ENCODE peak calls at places on chromosomes 13 and 19, in four cellular contexts. One of them, this sample, is unnamed.

GRCh38 chr13:39496487-39496998 is 106.5 kb downstream of the LHFPL6 start:
- DNase-seq in GM23338: no peak
- DNase-seq in RWPE1: no peak
- DNase-seq in WTC11: no peak
- DNase-seq in this sample: no peak

GRCh38 chr13:62375653-62376052 is 960.0 kb upstream of the PCDH20 start:
- DNase-seq in RWPE1: no peak
- DNase-seq in WTC11: no peak
- DNase-seq in GM23338: no peak
- DNase-seq in this sample: no peak

GRCh38 chr13:97199451-97199850 is 22.7 kb upstream of the MBNL2 start:
- DNase-seq in GM23338: no peak
- DNase-seq in RWPE1: no peak
- DNase-seq in WTC11: no peak
- DNase-seq in this sample: no peak

GRCh38 chr19:39170398-39171231 is 26.1 kb upstream of the NCCRP1 start:
- DNase-seq in RWPE1: no peak
- DNase-seq in WTC11: no peak
- DNase-seq in GM23338: no peak
- DNase-seq in this sample: no peak

GRCh38 chr19:29596080-29596479 is 10.0 kb upstream of the POP4 start:
- DNase-seq in WTC11: no peak
- DNase-seq in RWPE1: no peak
- DNase-seq in GM23338: no peak
- DNase-seq in this sample: no peak

GRCh38 chr19:55071913-55072312 is 3.8 kb upstream of the EPS8L1 start:
- DNase-seq in GM23338: no peak
- DNase-seq in WTC11: no peak
- DNase-seq in RWPE1: no peak
- DNase-seq in this sample: no peak

GRCh38 chr13:33260168-33261098 is 25.1 kb downstream of the STARD13 start:
- DNase-seq in WTC11: no peak
- DNase-seq in RWPE1: no peak
- DNase-seq in GM23338: no peak
- DNase-seq in this sample: no peak

GRCh38 chr19:29806098-29806866 is 5.5 kb upstream of the CCNE1 start:
- DNase-seq in GM23338: peak
- DNase-seq in WTC11: peak
- DNase-seq in RWPE1: no peak
- DNase-seq in this sample: no peak

GRCh38 chr19:6616011-6616410 is 25.1 kb upstream of the CD70 start:
- DNase-seq in WTC11: no peak
- DNase-seq in GM23338: no peak
- DNase-seq in RWPE1: peak
- DNase-seq in this sample: peak

GRCh38 chr19:36210497-36210896 is 4.0 kb downstream of the ZNF565 start:
- DNase-seq in GM23338: no peak
- DNase-seq in WTC11: no peak
- DNase-seq in RWPE1: no peak
- DNase-seq in this sample: no peak

GRCh38 chr13:113932060-113932459 is 41.8 kb downstream of the C13orf46 start:
- DNase-seq in GM23338: no peak
- DNase-seq in RWPE1: no peak
- DNase-seq in WTC11: no peak
- DNase-seq in this sample: no peak

GRCh38 chr13:106497079-106497478 is 38.4 kb downstream of the EFNB2 start:
- DNase-seq in GM23338: no peak
- DNase-seq in RWPE1: no peak
- DNase-seq in WTC11: no peak
- DNase-seq in this sample: no peak

GRCh38 chr13:110358381-110358780 is 51.3 kb downstream of the COL4A2 start:
- DNase-seq in RWPE1: no peak
- DNase-seq in WTC11: no peak
- DNase-seq in GM23338: no peak
- DNase-seq in this sample: no peak

GRCh38 chr13:37914781-37915391 is 45.3 kb upstream of the TRPC4 start:
- DNase-seq in WTC11: no peak
- DNase-seq in GM23338: peak
- DNase-seq in RWPE1: peak
- DNase-seq in this sample: no peak

GRCh38 chr19:49581007-49581508 is at the start of gene PRRG2:
- DNase-seq in RWPE1: no peak
- DNase-seq in WTC11: peak
- DNase-seq in GM23338: peak
- DNase-seq in this sample: no peak

GRCh38 chr19:34881982-34882381 is 44.7 kb upstream of the ZNF30 start:
- DNase-seq in WTC11: no peak
- DNase-seq in GM23338: no peak
- DNase-seq in RWPE1: no peak
- DNase-seq in this sample: no peak

GRCh38 chr13:21872795-21873194 is 201.9 kb downstream of the FGF9 start:
- DNase-seq in RWPE1: peak
- DNase-seq in WTC11: no peak
- DNase-seq in GM23338: no peak
- DNase-seq in this sample: no peak

GRCh38 chr19:9791552-9792181 is 23.1 kb upstream of the ZNF846 start:
- DNase-seq in GM23338: peak
- DNase-seq in WTC11: peak
- DNase-seq in RWPE1: peak
- DNase-seq in this sample: peak

GRCh38 chr13:40664100-40665060 is 2.1 kb downstream of the FOXO1 start:
- DNase-seq in GM23338: peak
- DNase-seq in WTC11: peak
- DNase-seq in RWPE1: peak
- DNase-seq in this sample: peak

GRCh38 chr19:39246951-39247669 is 1.5 kb downstream of the IFNL4 start:
- DNase-seq in GM23338: peak
- DNase-seq in RWPE1: no peak
- DNase-seq in WTC11: peak
- DNase-seq in this sample: no peak

GRCh38 chr13:52862358-52863206 is 14.1 kb upstream of the PCDH8 start:
- DNase-seq in GM23338: peak
- DNase-seq in WTC11: peak
- DNase-seq in RWPE1: peak
- DNase-seq in this sample: peak

GRCh38 chr13:29564828-29565227 is 30.7 kb downstream of the SLC7A1 start:
- DNase-seq in WTC11: no peak
- DNase-seq in GM23338: no peak
- DNase-seq in RWPE1: no peak
- DNase-seq in this sample: no peak
- TF ChIP-seq CTCF in WTC11: no peak
- TF ChIP-seq CTCF in GM23338: no peak
- TF ChIP-seq CTCF in RWPE1: no peak
- TF ChIP-seq CTCF in this sample: no peak

GRCh38 chr19:8513687-8514504 is at the start of gene ZNF414:
- DNase-seq in RWPE1: peak
- DNase-seq in GM23338: peak
- DNase-seq in WTC11: peak
- DNase-seq in this sample: peak

GRCh38 chr19:8510589-8511115 is 3.3 kb downstream of the ZNF414 start:
- DNase-seq in GM23338: no peak
- DNase-seq in RWPE1: no peak
- DNase-seq in WTC11: no peak
- DNase-seq in this sample: no peak

GRCh38 chr19:8512991-8513686 is 828 bp downstream of the ZNF414 start:
- DNase-seq in RWPE1: no peak
- DNase-seq in WTC11: no peak
- DNase-seq in GM23338: no peak
- DNase-seq in this sample: no peak

GRCh38 chr19:8512115-8512967 is 1.6 kb downstream of the ZNF414 start:
- DNase-seq in WTC11: peak
- DNase-seq in RWPE1: peak
- DNase-seq in GM23338: peak
- DNase-seq in this sample: no peak

GRCh38 chr19:8511573-8512101 is 2.3 kb downstream of the ZNF414 start:
- DNase-seq in GM23338: no peak
- DNase-seq in RWPE1: no peak
- DNase-seq in WTC11: no peak
- DNase-seq in this sample: no peak
- TF ChIP-seq CTCF in GM23338: peak
- TF ChIP-seq CTCF in RWPE1: no peak
- TF ChIP-seq CTCF in WTC11: no peak
- TF ChIP-seq CTCF in this sample: no peak

GRCh38 chr19:19628499-19629134 is 597 bp upstream of the LPAR2 start:
- DNase-seq in RWPE1: peak
- DNase-seq in GM23338: peak
- DNase-seq in WTC11: peak
- DNase-seq in this sample: no peak

GRCh38 chr19:19630062-19630414 is 2.0 kb upstream of the LPAR2 start:
- DNase-seq in WTC11: no peak
- DNase-seq in RWPE1: no peak
- DNase-seq in GM23338: no peak
- DNase-seq in this sample: no peak

GRCh38 chr19:19627716-19628498 is at the start of gene LPAR2:
- DNase-seq in WTC11: peak
- DNase-seq in RWPE1: peak
- DNase-seq in GM23338: peak
- DNase-seq in this sample: peak

GRCh38 chr19:19626516-19627441 is 1.2 kb downstream of the LPAR2 start:
- DNase-seq in WTC11: no peak
- DNase-seq in RWPE1: no peak
- DNase-seq in GM23338: no peak
- DNase-seq in this sample: no peak

GRCh38 chr19:19627442-19627715 is 641 bp downstream of the LPAR2 start:
- DNase-seq in RWPE1: peak
- DNase-seq in GM23338: no peak
- DNase-seq in WTC11: no peak
- DNase-seq in this sample: no peak
- TF ChIP-seq CTCF in RWPE1: no peak
- TF ChIP-seq CTCF in GM23338: no peak
- TF ChIP-seq CTCF in WTC11: no peak
- TF ChIP-seq CTCF in this sample: no peak

DNA sequence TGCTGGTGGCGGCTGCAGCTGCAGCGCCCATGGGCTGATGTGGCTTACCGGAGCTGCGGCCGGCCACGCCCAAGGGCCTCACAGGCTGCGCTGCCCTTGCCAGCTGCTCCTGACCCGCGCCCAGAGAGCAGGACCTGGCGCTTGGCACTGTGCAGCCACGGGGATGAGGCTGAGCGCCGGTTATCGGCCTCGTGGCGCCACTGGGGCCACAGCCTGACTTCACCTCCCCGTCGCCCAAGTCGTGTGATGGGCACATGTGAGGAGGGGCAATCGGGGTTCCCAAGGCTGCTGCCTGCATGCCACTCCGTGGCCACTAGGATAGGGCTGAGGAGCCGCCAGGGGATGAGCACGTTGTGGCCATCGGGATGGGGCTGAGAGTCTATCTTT is 77.2 kb upstream of the PABPC3 start:
- DNase-seq in RWPE1: no peak
- DNase-seq in WTC11: peak
- DNase-seq in GM23338: peak
- DNase-seq in this sample: no peak
- TF ChIP-seq CTCF in RWPE1: no peak
- TF ChIP-seq CTCF in WTC11: no peak
- TF ChIP-seq CTCF in GM23338: no peak
- TF ChIP-seq CTCF in this sample: no peak

DNA sequence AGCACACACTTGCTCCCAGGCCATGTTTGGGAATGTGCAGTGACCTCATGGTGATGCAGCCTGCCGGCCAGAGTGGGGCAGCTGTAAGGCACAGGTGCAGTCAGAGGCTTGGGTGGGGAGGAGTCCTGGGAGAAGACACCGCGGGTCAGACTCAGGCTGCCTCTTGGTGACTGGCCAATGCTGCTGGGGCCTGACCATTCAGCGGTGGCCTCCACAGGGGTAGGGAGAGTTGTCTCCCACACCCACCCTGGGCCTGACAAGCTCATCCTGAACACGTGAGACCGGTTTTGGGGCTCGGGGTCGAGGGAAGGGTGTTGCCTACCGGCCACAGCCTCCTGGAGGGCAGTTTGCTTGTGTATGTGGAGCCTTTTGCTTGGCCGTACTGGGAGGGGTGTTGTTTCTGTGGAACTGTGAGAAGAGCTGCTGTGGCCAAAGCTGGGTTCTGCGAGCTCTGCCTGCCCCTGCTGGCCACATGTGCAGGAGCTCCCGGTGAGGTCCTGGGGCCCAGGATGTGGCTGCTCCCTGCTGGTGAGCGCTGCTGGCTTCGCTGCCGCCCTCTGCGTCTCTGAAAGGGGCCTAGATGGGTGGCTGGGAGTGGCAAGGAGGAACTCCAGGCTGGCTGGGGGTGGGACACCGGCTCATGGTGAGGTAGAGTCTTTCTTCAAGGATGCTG is 22.1 kb downstream of the UPF1 start:
- DNase-seq in RWPE1: no peak
- DNase-seq in GM23338: no peak
- DNase-seq in WTC11: no peak
- DNase-seq in this sample: no peak
- TF ChIP-seq CTCF in RWPE1: no peak
- TF ChIP-seq CTCF in GM23338: no peak
- TF ChIP-seq CTCF in WTC11: no peak
- TF ChIP-seq CTCF in this sample: no peak